ENCODE peak calls at places on chromosomes 2 and 18, in four cellular contexts. T is IMR-90, A is GM12878, O is K562. S is an unnamed sample.

GRCh38 chr2:54371461-54372065 is 84.6 kb upstream of the SPTBN1 start:
- DNase-seq in T (no peak), O (no peak), A (no peak), S (no peak)

GRCh38 chr2:16652296-16653082 is 13.1 kb downstream of the CYRIA start:
- DNase-seq in O (no peak), T (peak), A (no peak), S (no peak)

GRCh38 chr2:237257471-237257951 is 156.5 kb downstream of the COL6A3 start:
- DNase-seq in O (no peak), T (peak), A (no peak), S (peak)

GRCh38 chr2:130370490-130370889 is 14.6 kb downstream of the PTPN18 start:
- DNase-seq in A (no peak), T (no peak), O (peak), S (no peak)

GRCh38 chr2:214569419-214570035 is 158.7 kb downstream of the VWC2L start:
- DNase-seq in O (no peak), T (no peak), A (no peak), S (no peak)

GRCh38 chr18:79317718-79318117 is 78.0 kb upstream of the NFATC1 start:
- DNase-seq in O (no peak), A (no peak), T (no peak), S (no peak)

GRCh38 chr2:152588911-152589310 is 128.3 kb downstream of the PRPF40A start:
- DNase-seq in A (no peak), O (no peak), T (no peak), S (no peak)

GRCh38 chr2:134144081-134144596 is 109.7 kb upstream of the MGAT5 start:
- DNase-seq in T (no peak), A (no peak), O (no peak), S (no peak)

GRCh38 chr2:66414896-66415295 is 20.0 kb upstream of the MEIS1 start:
- DNase-seq in T (no peak), O (no peak), A (no peak), S (no peak)

GRCh38 chr2:105220604-105221003 is 20.9 kb upstream of the GPR45 start:
- DNase-seq in A (no peak), T (no peak), O (no peak), S (no peak)
- TF ChIP-seq POLR2A in A (no peak), T (no peak), O (no peak), S (no peak)

DNA sequence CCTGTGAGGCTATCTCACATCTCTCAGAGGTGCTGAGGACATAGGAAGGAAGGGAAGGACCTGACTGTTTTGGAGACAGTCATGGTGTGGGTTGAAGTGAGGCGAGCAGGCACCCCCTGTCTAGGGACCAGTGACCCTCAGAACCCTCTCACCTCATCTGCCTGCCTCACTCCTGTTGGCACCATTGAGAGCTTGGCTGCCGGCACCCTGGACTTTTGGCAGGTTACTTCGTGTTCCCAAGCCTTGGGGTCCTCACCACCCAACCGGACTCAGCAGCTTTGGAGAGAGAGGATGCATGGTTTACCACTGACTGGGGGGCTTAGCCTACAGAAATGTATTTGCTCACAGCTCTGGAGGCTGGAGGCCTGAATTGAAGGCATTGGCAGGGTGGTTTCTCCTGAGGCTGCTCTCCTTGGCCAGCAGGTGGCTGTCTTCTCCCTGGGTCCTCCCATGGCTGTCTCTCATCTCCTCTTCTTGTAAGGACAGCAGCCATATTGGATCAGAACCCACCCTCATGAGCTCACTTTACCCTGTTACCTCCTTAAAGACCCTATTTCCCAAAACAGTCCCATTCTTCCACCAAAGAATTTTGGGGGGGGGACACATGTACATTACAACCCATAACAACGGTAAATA is 142.0 kb downstream of the TSN start:
- DNase-seq in A (no peak), O (peak), T (peak), S (peak)
- TF ChIP-seq FOS in A (no peak), O (no peak), T (no peak), S (no peak)

GRCh38 chr2:231605607-231606091 is 13.0 kb downstream of the TEX44 start:
- DNase-seq in O (no peak), A (no peak), T (no peak), S (no peak)

GRCh38 chr2:231604685-231605606 is 12.3 kb downstream of the TEX44 start:
- DNase-seq in T (peak), A (peak), O (peak), S (peak)

GRCh38 chr2:231601356-231602229 is 8.9 kb downstream of the TEX44 start:
- DNase-seq in T (peak), O (peak), A (no peak), S (peak)

GRCh38 chr2:231602874-231603467 is 10.3 kb downstream of the TEX44 start:
- DNase-seq in O (no peak), A (no peak), T (no peak), S (no peak)

GRCh38 chr2:231604101-231604684 is 11.5 kb downstream of the TEX44 start:
- DNase-seq in T (no peak), A (no peak), O (peak), S (no peak)
- TF ChIP-seq POLR2A in T (peak), A (no peak), O (no peak), S (no peak)

GRCh38 chr2:27369471-27370025 is 590 bp downstream of the EIF2B4 start:
- DNase-seq in A (no peak), O (peak), T (peak), S (no peak)
- TF ChIP-seq FOS in A (no peak), O (no peak), T (no peak), S (no peak)

S was measured in endothelial cell of umbilical vein.